ENCODE peak calls at places on chromosomes 2 and 18, in ten cellular contexts. F, H, K, G, V, J, I, N, B and T are unnamed samples.

GRCh38 chr2:140256080-140256479 is 1475.9 kb upstream of the NXPH2 start:
- DNase-seq in B (no peak), J (no peak), I (no peak), F (no peak), N (no peak), H (no peak), G (no peak), V (no peak), K (no peak), T (no peak)

GRCh38 chr2:173741715-173742114 is 223.5 kb downstream of the SP3 start:
- DNase-seq in I (no peak), H (peak), J (peak), F (no peak), N (no peak), V (no peak), G (no peak), K (no peak), B (no peak), T (peak)

GRCh38 chr2:231297108-231297908 is 98.2 kb upstream of the B3GNT7 start:
- DNase-seq in J (peak), F (peak), V (peak), G (peak), B (peak), I (peak), H (peak), K (peak), N (peak), T (no peak)

GRCh38 chr2:133240505-133241230 is 327.6 kb downstream of the NCKAP5 start:
- DNase-seq in K (no peak), F (no peak), I (no peak), H (no peak), N (no peak), J (no peak), G (no peak), B (no peak), V (no peak), T (peak)

GRCh38 chr18:80204142-80204541 is 43.2 kb downstream of the PARD6G start:
- DNase-seq in F (no peak), K (no peak), N (no peak), V (no peak), G (no peak), B (no peak), I (no peak), J (no peak), H (no peak), T (no peak)

GRCh38 chr18:48541026-48541746 is 2.4 kb downstream of the CTIF start:
- DNase-seq in G (no peak), B (no peak), N (peak), H (peak), K (peak), F (peak), J (peak), I (peak), V (peak), T (peak)

GRCh38 chr2:240995041-240995960 is 3.1 kb upstream of the SNED1 start:
- DNase-seq in G (no peak), H (no peak), F (no peak), J (no peak), N (peak), I (no peak), B (no peak), K (no peak), V (peak), T (no peak)

GRCh38 chr18:26908906-26909305 is 43.4 kb upstream of the AQP4 start:
- DNase-seq in I (no peak), B (no peak), H (no peak), J (no peak), N (no peak), K (no peak), V (no peak), G (no peak), F (no peak), T (no peak)

GRCh38 chr2:157055660-157056199 is 201.8 kb upstream of the GALNT5 start:
- DNase-seq in N (no peak), H (peak), G (peak), V (no peak), F (no peak), J (peak), B (no peak), K (no peak), I (peak), T (peak)

GRCh38 chr2:58984731-58985130 is 743.6 kb upstream of the FANCL start:
- DNase-seq in K (no peak), B (no peak), G (no peak), N (no peak), J (no peak), H (no peak), I (no peak), V (no peak), F (no peak), T (no peak)

GRCh38 chr2:113098061-113098460 is 29.3 kb upstream of the IL1RN start:
- DNase-seq in I (no peak), J (no peak), F (no peak), G (no peak), H (no peak), N (no peak), B (no peak), V (no peak), K (no peak), T (no peak)

GRCh38 chr2:27378096-27378808 is 2.3 kb downstream of the ZNF513 start:
- DNase-seq in N (no peak), B (no peak), V (peak), I (no peak), K (no peak), H (no peak), F (no peak), G (no peak), J (no peak), T (no peak)